ENCODE peak calls at places on chromosome 14, in eight cellular contexts. Z is coronary artery, T is Calu3, L is psoas muscle, Y is BE2C, P is activated B cell treated with CpG ODN at 0.5 μM for 24 hours, E is A673, H is Caco-2. U is an unnamed sample.

GRCh38 chr14:105861985-105862465 is 335.6 kb downstream of the TMEM121 start:
- DNase-seq in E (no peak), L (no peak), Z (no peak), T (no peak), P (peak; percentile 57), H (no peak), Y (peak; percentile 15), U (no peak)

GRCh38 chr14:51014086-51014485 is 69.8 kb upstream of the PYGL start:
- DNase-seq in L (no peak), P (no peak), T (no peak), H (no peak), E (peak; percentile 62), Y (no peak), Z (no peak), U (no peak)

GRCh38 chr14:54257424-54257823 is 139.4 kb upstream of the CDKN3 start:
- DNase-seq in H (no peak), E (no peak), L (no peak), Z (no peak), Y (no peak), T (no peak), P (no peak), U (no peak)

GRCh38 chr14:72501439-72501838 is 392.5 kb downstream of the DPF3 start:
- DNase-seq in P (no peak), Y (no peak), L (no peak), Z (no peak), E (no peak), T (no peak), H (no peak), U (no peak)

GRCh38 chr14:100724061-100724460 is 2.6 kb upstream of the DLK1 start:
- DNase-seq in L (peak; percentile 12), P (no peak), E (no peak), T (no peak), H (no peak), Z (no peak), Y (no peak), U (no peak)

GRCh38 chr14:32197919-32198318 is 3.9 kb upstream of the RNU6-7 start:
- DNase-seq in Y (no peak), Z (no peak), H (no peak), E (no peak), P (no peak), L (no peak), T (no peak), U (no peak)

GRCh38 chr14:35390577-35391387 is 13.8 kb downstream of the NFKBIA start:
- DNase-seq in H (no peak), L (no peak), P (no peak), E (peak; percentile 80), Z (no peak), Y (peak; percentile 36), T (peak; percentile 58), U (peak; percentile 86)

GRCh38 chr14:51139221-51139681 is 44.3 kb upstream of the TRIM9 start:
- DNase-seq in Y (no peak), Z (no peak), P (no peak), T (peak; percentile 13), L (no peak), H (no peak), E (no peak), U (no peak)

GRCh38 chr14:36271222-36271621 is 49.2 kb downstream of the MBIP start:
- DNase-seq in Y (no peak), T (no peak), E (no peak), L (no peak), P (no peak), Z (no peak), H (no peak), U (no peak)

GRCh38 chr14:51806026-51806590 is 54.3 kb upstream of the GNG2 start:
- DNase-seq in T (no peak), L (no peak), Y (peak; percentile 61), P (no peak), H (no peak), E (no peak), Z (no peak), U (no peak)

GRCh38 chr14:59844414-59844813 is 26.2 kb downstream of the RTN1 start:
- DNase-seq in E (no peak), H (no peak), P (no peak), L (no peak), Z (no peak), T (no peak), Y (no peak), U (no peak)

GRCh38 chr14:69107407-69108003 is 45.4 kb downstream of the DCAF5 start:
- DNase-seq in T (peak; percentile 66), Z (no peak), E (peak; percentile 72), L (no peak), H (peak; percentile 68), Y (peak; percentile 61), P (no peak), U (peak; percentile 44)

GRCh38 chr14:61941421-61941805 is 179.2 kb downstream of the SNAPC1 start:
- DNase-seq in T (no peak), L (no peak), Y (no peak), Z (no peak), H (no peak), E (no peak), P (no peak), U (no peak)

GRCh38 chr14:104331871-104332605 is 193.7 kb downstream of the KIF26A start:
- DNase-seq in P (no peak), Z (peak; percentile 64), L (peak; percentile 40), Y (no peak), E (no peak), T (no peak), H (no peak), U (no peak)

GRCh38 chr14:33908540-33909223 is 42.2 kb downstream of the EGLN3 start:
- DNase-seq in L (no peak), Y (no peak), P (no peak), H (no peak), E (peak; percentile 15), T (no peak), Z (no peak), U (no peak)

GRCh38 chr14:85531141-85531593 is 1.2 kb downstream of the FLRT2 start:
- DNase-seq in E (peak; percentile 80), Z (no peak), Y (no peak), H (no peak), P (no peak), T (no peak), L (peak; percentile 72), U (no peak)

GRCh38 chr14:88380405-88380804 is 5.1 kb upstream of the SPATA7 start:
- DNase-seq in H (peak; percentile 29), T (no peak), P (no peak), Z (no peak), L (no peak), Y (no peak), E (peak; percentile 3), U (no peak)

GRCh38 chr14:88388741-88389282 is 3.4 kb downstream of the SPATA7 start:
- DNase-seq in E (no peak), P (no peak), Z (no peak), L (no peak), T (no peak), H (no peak), Y (no peak), U (no peak)

GRCh38 chr14:88386395-88386794 is 938 bp downstream of the SPATA7 start:
- DNase-seq in L (no peak), T (no peak), E (no peak), Y (no peak), H (no peak), P (no peak), Z (no peak), U (no peak)

GRCh38 chr14:88384653-88385205 is 728 bp upstream of the SPATA7 start:
- DNase-seq in L (no peak), H (no peak), Z (no peak), T (no peak), E (peak; percentile 6), Y (no peak), P (no peak), U (no peak)

DNA sequence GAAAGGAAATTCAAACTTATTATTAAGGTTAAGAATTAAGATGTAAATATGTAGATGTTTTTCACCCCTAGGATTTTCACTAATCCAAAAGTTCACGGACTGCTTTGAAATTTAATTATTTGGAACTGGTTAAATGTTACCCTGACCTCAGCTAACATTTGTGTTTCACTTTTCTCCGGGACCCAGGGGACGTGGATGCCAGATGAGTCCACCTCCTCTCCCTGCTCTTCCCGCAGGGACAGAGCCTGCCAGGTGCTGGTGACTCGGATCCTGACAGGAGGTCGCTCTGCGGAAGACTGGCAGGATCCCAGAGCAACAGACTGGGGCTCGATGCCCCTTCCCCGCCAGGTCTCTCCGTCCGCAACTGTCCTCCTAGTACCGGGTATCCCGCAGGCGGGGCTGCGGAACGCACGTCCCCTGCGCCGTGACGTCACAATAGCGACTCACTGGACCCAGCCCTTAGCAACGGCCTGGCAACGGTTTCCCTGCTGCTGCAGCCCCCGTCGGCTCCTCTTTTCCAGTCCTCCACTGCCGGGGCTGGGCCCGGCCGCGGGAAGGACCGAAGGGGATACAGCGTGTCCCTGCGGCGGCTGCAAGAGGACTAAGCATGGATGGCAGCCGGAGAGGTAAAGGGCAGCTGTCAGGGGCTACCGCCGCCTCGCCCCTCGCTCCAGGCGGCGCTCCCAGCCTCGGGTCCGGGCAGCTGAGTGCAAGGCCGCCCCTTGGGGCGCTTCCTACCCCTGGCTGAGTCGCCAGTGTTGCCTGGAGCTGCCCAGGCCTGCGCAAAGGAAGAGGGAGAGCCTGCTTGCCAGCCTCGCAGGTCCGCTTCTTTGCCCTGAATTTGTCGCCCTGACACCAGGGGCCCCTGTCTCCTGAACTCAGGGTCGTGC is at the start of gene SPATA7:
- DNase-seq in Y (peak; percentile 97), Z (peak; percentile 94), E (peak; percentile 92), P (peak; percentile 71), L (peak; percentile 95), H (peak; percentile 92), T (peak; percentile 88), U (peak; percentile 84)
- TF ChIP-seq CTCF in Y (no peak), Z (no peak), E (no peak), P (no peak), L (no peak), H (no peak), T (no peak), U (no peak)

GRCh38 chr14:63130531-63130930 is 73.7 kb upstream of the RHOJ start:
- DNase-seq in H (no peak), Y (no peak), P (no peak), Z (no peak), E (no peak), T (no peak), L (no peak), U (no peak)

DNA sequence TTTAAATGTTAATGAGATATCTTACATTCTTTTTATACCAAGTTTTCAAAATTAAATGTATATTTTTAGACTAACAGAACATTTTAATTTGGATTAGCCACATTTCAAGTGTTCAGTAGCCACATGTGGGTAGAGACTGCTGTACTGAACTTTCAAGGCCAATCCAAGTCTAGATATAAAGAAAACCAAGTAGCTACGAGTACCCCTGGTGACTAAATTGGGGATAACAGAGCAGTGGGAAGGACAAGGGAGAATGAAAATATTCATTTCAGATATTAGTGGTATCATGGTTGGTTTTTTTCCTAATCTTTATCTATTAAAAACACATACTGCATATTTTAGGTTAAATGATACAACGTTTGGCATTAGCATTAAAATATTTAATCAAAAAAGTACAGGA is 69.4 kb upstream of the RHOJ start:
- DNase-seq in H (peak; percentile 21), E (peak; percentile 79), T (peak; percentile 11), Y (peak; percentile 8), P (no peak), Z (no peak), L (no peak), U (no peak)
- TF ChIP-seq CTCF in H (peak; percentile 42), E (peak; percentile 69), T (no peak), Y (peak; percentile 56), P (no peak), Z (no peak), L (no peak), U (no peak)

GRCh38 chr14:53156238-53156637 is 3.1 kb upstream of the DDHD1 start:
- DNase-seq in H (no peak), Z (no peak), E (no peak), Y (no peak), L (no peak), P (no peak), T (no peak), U (no peak)
- TF ChIP-seq CTCF in H (no peak), Z (no peak), E (no peak), Y (no peak), L (no peak), P (no peak), T (no peak), U (no peak)

GRCh38 chr14:93999573-93999972 is 2.5 kb downstream of the CCDC197 start:
- DNase-seq in T (no peak), Y (no peak), P (no peak), Z (no peak), E (no peak), L (peak; percentile 17), H (no peak), U (no peak)
- TF ChIP-seq CTCF in T (no peak), Y (no peak), P (no peak), Z (no peak), E (no peak), L (peak; percentile 9), H (no peak), U (no peak)

U was measured in CD14-positive monocyte.